ENCODE peak calls at places on chromosomes 4 and X, in five cellular contexts. One of them, this sample, is unnamed.

GRCh38 chr4:148674891-148675290 is 232.7 kb upstream of the NR3C2 start:
- ATAC-seq in naive B cell: no peak
- ATAC-seq in right cardiac atrium: no peak
- ATAC-seq in left cardiac atrium: no peak
- ATAC-seq in stimulated activated naive CD8-positive, alpha-beta T cell treated with anti-CD3 and anti-CD28 coated beads, Interleukin-15, Interleukin-2, amounts not matched to agents 100 U/mL and 50 U/mL, for 24 hours: no peak
- ATAC-seq in this sample: no peak

GRCh38 chrX:149837639-149838038 is 43.3 kb upstream of the MAGEA8 start:
- ATAC-seq in naive B cell: no peak
- ATAC-seq in right cardiac atrium: no peak
- ATAC-seq in left cardiac atrium: no peak
- ATAC-seq in stimulated activated naive CD8-positive, alpha-beta T cell treated with anti-CD3 and anti-CD28 coated beads, Interleukin-15, Interleukin-2, amounts not matched to agents 100 U/mL and 50 U/mL, for 24 hours: peak
- ATAC-seq in this sample: no peak

GRCh38 chrX:116289592-116289991 is 119.0 kb downstream of the AGTR2 start:
- ATAC-seq in naive B cell: no peak
- ATAC-seq in right cardiac atrium: no peak
- ATAC-seq in left cardiac atrium: no peak
- ATAC-seq in stimulated activated naive CD8-positive, alpha-beta T cell treated with anti-CD3 and anti-CD28 coated beads, Interleukin-15, Interleukin-2, amounts not matched to agents 100 U/mL and 50 U/mL, for 24 hours: no peak
- ATAC-seq in this sample: no peak

GRCh38 chr4:147360301-147360700 is 120.6 kb upstream of the EDNRA start:
- ATAC-seq in naive B cell: no peak
- ATAC-seq in right cardiac atrium: no peak
- ATAC-seq in left cardiac atrium: peak
- ATAC-seq in stimulated activated naive CD8-positive, alpha-beta T cell treated with anti-CD3 and anti-CD28 coated beads, Interleukin-15, Interleukin-2, amounts not matched to agents 100 U/mL and 50 U/mL, for 24 hours: no peak
- ATAC-seq in this sample: no peak

GRCh38 chr4:182908124-182908523 is 9.1 kb downstream of the DCTD start:
- ATAC-seq in naive B cell: no peak
- ATAC-seq in right cardiac atrium: no peak
- ATAC-seq in left cardiac atrium: no peak
- ATAC-seq in stimulated activated naive CD8-positive, alpha-beta T cell treated with anti-CD3 and anti-CD28 coated beads, Interleukin-15, Interleukin-2, amounts not matched to agents 100 U/mL and 50 U/mL, for 24 hours: no peak
- ATAC-seq in this sample: no peak

GRCh38 chr4:99078931-99079624 is 9.5 kb downstream of the ADH5 start:
- ATAC-seq in naive B cell: no peak
- ATAC-seq in right cardiac atrium: no peak
- ATAC-seq in left cardiac atrium: no peak
- ATAC-seq in stimulated activated naive CD8-positive, alpha-beta T cell treated with anti-CD3 and anti-CD28 coated beads, Interleukin-15, Interleukin-2, amounts not matched to agents 100 U/mL and 50 U/mL, for 24 hours: no peak
- ATAC-seq in this sample: no peak

GRCh38 chr4:109560687-109561452 is 824 bp downstream of the MCUB start:
- ATAC-seq in naive B cell: peak
- ATAC-seq in right cardiac atrium: peak
- ATAC-seq in left cardiac atrium: peak
- ATAC-seq in stimulated activated naive CD8-positive, alpha-beta T cell treated with anti-CD3 and anti-CD28 coated beads, Interleukin-15, Interleukin-2, amounts not matched to agents 100 U/mL and 50 U/mL, for 24 hours: peak
- ATAC-seq in this sample: peak

GRCh38 chrX:41377624-41378023 is 43.7 kb downstream of the DDX3X start:
- ATAC-seq in naive B cell: no peak
- ATAC-seq in right cardiac atrium: no peak
- ATAC-seq in left cardiac atrium: no peak
- ATAC-seq in stimulated activated naive CD8-positive, alpha-beta T cell treated with anti-CD3 and anti-CD28 coated beads, Interleukin-15, Interleukin-2, amounts not matched to agents 100 U/mL and 50 U/mL, for 24 hours: peak
- ATAC-seq in this sample: no peak

GRCh38 chrX:138775501-138775900 is 64.0 kb upstream of the FGF13 start:
- ATAC-seq in naive B cell: no peak
- ATAC-seq in right cardiac atrium: no peak
- ATAC-seq in left cardiac atrium: no peak
- ATAC-seq in stimulated activated naive CD8-positive, alpha-beta T cell treated with anti-CD3 and anti-CD28 coated beads, Interleukin-15, Interleukin-2, amounts not matched to agents 100 U/mL and 50 U/mL, for 24 hours: no peak
- ATAC-seq in this sample: no peak

GRCh38 chr4:185137233-185137925 is 5.7 kb upstream of the SLC25A4 start:
- ATAC-seq in naive B cell: no peak
- ATAC-seq in right cardiac atrium: peak
- ATAC-seq in left cardiac atrium: peak
- ATAC-seq in stimulated activated naive CD8-positive, alpha-beta T cell treated with anti-CD3 and anti-CD28 coated beads, Interleukin-15, Interleukin-2, amounts not matched to agents 100 U/mL and 50 U/mL, for 24 hours: no peak
- ATAC-seq in this sample: no peak

GRCh38 chr4:108099838-108100237 is 68.9 kb downstream of the LEF1 start:
- ATAC-seq in naive B cell: no peak
- ATAC-seq in right cardiac atrium: no peak
- ATAC-seq in left cardiac atrium: no peak
- ATAC-seq in stimulated activated naive CD8-positive, alpha-beta T cell treated with anti-CD3 and anti-CD28 coated beads, Interleukin-15, Interleukin-2, amounts not matched to agents 100 U/mL and 50 U/mL, for 24 hours: peak
- ATAC-seq in this sample: no peak

GRCh38 chrX:41733939-41734338 is 10.0 kb downstream of the GPR82 start:
- ATAC-seq in naive B cell: peak
- ATAC-seq in right cardiac atrium: no peak
- ATAC-seq in left cardiac atrium: no peak
- ATAC-seq in stimulated activated naive CD8-positive, alpha-beta T cell treated with anti-CD3 and anti-CD28 coated beads, Interleukin-15, Interleukin-2, amounts not matched to agents 100 U/mL and 50 U/mL, for 24 hours: peak
- ATAC-seq in this sample: no peak

GRCh38 chrX:69195810-69196209 is 30.6 kb upstream of the PJA1 start:
- ATAC-seq in naive B cell: no peak
- ATAC-seq in right cardiac atrium: no peak
- ATAC-seq in left cardiac atrium: peak
- ATAC-seq in stimulated activated naive CD8-positive, alpha-beta T cell treated with anti-CD3 and anti-CD28 coated beads, Interleukin-15, Interleukin-2, amounts not matched to agents 100 U/mL and 50 U/mL, for 24 hours: no peak
- ATAC-seq in this sample: no peak

GRCh38 chrX:19097553-19097952 is 24.7 kb downstream of the ADGRG2 start:
- ATAC-seq in naive B cell: no peak
- ATAC-seq in right cardiac atrium: no peak
- ATAC-seq in left cardiac atrium: no peak
- ATAC-seq in stimulated activated naive CD8-positive, alpha-beta T cell treated with anti-CD3 and anti-CD28 coated beads, Interleukin-15, Interleukin-2, amounts not matched to agents 100 U/mL and 50 U/mL, for 24 hours: no peak
- ATAC-seq in this sample: no peak

This sample was measured in gastroesophageal sphincter.